ENCODE peak calls at places on chromosomes 11 and 22, in eight cellular contexts. Z is mesendoderm, X is colonic mucosa, N is germinal center, J is endodermal cell, H is anterior cingulate cortex, B is Calu3, O is neural progenitor cell. W is an unnamed sample.

GRCh38 chr11:45661417-45662055 is 3.9 kb downstream of the CHST1 start:
- DNase-seq in Z (no peak), X (no peak), N (no peak), J (no peak), H (no peak), B (no peak), O (no peak), W (no peak)

GRCh38 chr11:34052036-34052607 is 591 bp downstream of the CAPRIN1 start:
- DNase-seq in Z (peak; percentile 92), X (peak; percentile 93), N (peak; percentile 96), J (peak; percentile 95), H (peak; percentile 44), B (peak; percentile 95), O (peak; percentile 96), W (peak; percentile 73)

GRCh38 chr11:70124321-70125061 is 46.4 kb downstream of the ANO1 start:
- DNase-seq in Z (no peak), X (no peak), N (no peak), J (no peak), H (peak; percentile 20), B (no peak), O (no peak), W (no peak)

GRCh38 chr11:304915-305833 is 2.4 kb upstream of the IFITM2 start:
- DNase-seq in Z (peak; percentile 81), X (peak; percentile 67), N (peak; percentile 70), J (peak; percentile 86), H (no peak), B (peak; percentile 59), O (peak; percentile 81), W (peak; percentile 65)

GRCh38 chr11:62120001-62120400 is 3.8 kb upstream of the INCENP start:
- DNase-seq in Z (no peak), X (no peak), N (no peak), J (no peak), H (no peak), B (no peak), O (no peak), W (no peak)

GRCh38 chr22:25563757-25564319 is 637 bp upstream of the GRK3 start:
- DNase-seq in Z (no peak), X (peak; percentile 28), N (no peak), J (no peak), H (peak; percentile 17), B (no peak), O (peak; percentile 33), W (peak; percentile 63)

GRCh38 chr11:118648291-118648690 is 31.2 kb downstream of the TREH start:
- DNase-seq in Z (no peak), X (no peak), N (no peak), J (no peak), H (no peak), B (no peak), O (no peak), W (no peak)

GRCh38 chr22:38923463-38924196 is 33.8 kb upstream of the APOBEC3A start:
- DNase-seq in Z (peak; percentile 23), X (peak; percentile 83), N (no peak), J (peak; percentile 69), H (peak; percentile 63), B (peak; percentile 87), O (peak; percentile 29), W (no peak)

GRCh38 chr22:47550524-47551437 is 788.3 kb downstream of the TBC1D22A start:
- DNase-seq in Z (no peak), X (no peak), N (no peak), J (no peak), H (no peak), B (no peak), O (no peak), W (no peak)

GRCh38 chr11:105236631-105237030 is 97.1 kb upstream of the CARD18 start:
- DNase-seq in Z (no peak), X (no peak), N (no peak), J (no peak), H (no peak), B (no peak), O (no peak), W (no peak)

GRCh38 chr22:37340331-37341262 is 58.3 kb downstream of the CYTH4 start:
- DNase-seq in Z (no peak), X (no peak), N (no peak), J (peak; percentile 78), H (no peak), B (no peak), O (peak; percentile 58), W (no peak)

GRCh38 chr11:86180415-86180814 is 64.1 kb upstream of the EED start:
- DNase-seq in Z (no peak), X (no peak), N (no peak), J (no peak), H (no peak), B (no peak), O (no peak), W (peak; percentile 28)

GRCh38 chr22:41273128-41273527 is 12.9 kb downstream of the RANGAP1 start:
- DNase-seq in Z (no peak), X (no peak), N (no peak), J (no peak), H (no peak), B (no peak), O (no peak), W (no peak)

GRCh38 chr11:131877246-131877645 is 506.8 kb downstream of the NTM start:
- DNase-seq in Z (no peak), X (no peak), N (no peak), J (no peak), H (no peak), B (no peak), O (no peak), W (no peak)

GRCh38 chr11:65432133-65432650 is 9.6 kb downstream of the NEAT1 start:
- DNase-seq in Z (no peak), X (no peak), N (no peak), J (no peak), H (no peak), B (no peak), O (no peak), W (no peak)

GRCh38 chr11:36237341-36237740 is 51.9 kb downstream of the COMMD9 start:
- DNase-seq in Z (no peak), X (no peak), N (no peak), J (no peak), H (no peak), B (no peak), O (no peak), W (no peak)

GRCh38 chr22:23220485-23221350 is 40.4 kb downstream of the BCR start:
- DNase-seq in Z (no peak), X (peak; percentile 64), N (peak; percentile 79), J (no peak), H (no peak), B (peak; percentile 15), O (no peak), W (peak; percentile 71)

GRCh38 chr11:6249822-6250555 is 9.6 kb upstream of the CCKBR start:
- DNase-seq in Z (peak; percentile 95), X (peak; percentile 57), N (no peak), J (peak; percentile 81), H (no peak), B (peak; percentile 50), O (no peak), W (no peak)

GRCh38 chr22:17162731-17163130 is 3.7 kb upstream of the HDHD5 start:
- DNase-seq in Z (no peak), X (no peak), N (no peak), J (no peak), H (no peak), B (no peak), O (no peak), W (no peak)

GRCh38 chr22:27019827-27020226 is 362.4 kb downstream of the MIAT start:
- DNase-seq in Z (peak; percentile 72), X (no peak), N (no peak), J (peak; percentile 53), H (no peak), B (peak; percentile 48), O (no peak), W (no peak)

W was measured in AML-193.